ENCODE peak calls at places on chromosomes 2 and 18, in five cellular contexts. B is D721Med, H is astrocyte of the spinal cord, X is mammary epithelial cell, J is colonic mucosa. N is an unnamed sample.

GRCh38 chr2:17416891-17417391 is 101.3 kb downstream of the RAD51AP2 start:
- DNase-seq in H (peak), J (no peak), B (no peak), X (peak), N (no peak)

GRCh38 chr18:76673281-76674005 is 148.9 kb upstream of the ZNF236 start:
- DNase-seq in B (no peak), X (no peak), J (no peak), H (no peak), N (no peak)

GRCh38 chr2:45728458-45728942 is 77.0 kb downstream of the PRKCE start:
- DNase-seq in X (no peak), B (no peak), H (no peak), J (no peak), N (no peak)

GRCh38 chr2:98901291-98901690 is 34.7 kb downstream of the CRACDL start:
- DNase-seq in J (no peak), X (no peak), H (no peak), B (no peak), N (no peak)

GRCh38 chr2:121790276-121790956 is 35.0 kb downstream of the TSN start:
- DNase-seq in X (peak), B (no peak), H (peak), J (no peak), N (no peak)

GRCh38 chr2:53545159-53546055 is 222.2 kb upstream of the CHAC2 start:
- DNase-seq in J (no peak), X (peak), B (no peak), H (no peak), N (no peak)

GRCh38 chr2:109415460-109416004 is 198.2 kb downstream of the SEPTIN10 start:
- DNase-seq in J (no peak), H (no peak), X (no peak), B (no peak), N (no peak)

GRCh38 chr2:221461911-221462310 is 110.2 kb downstream of the EPHA4 start:
- DNase-seq in J (no peak), B (no peak), X (peak), H (peak), N (no peak)

GRCh38 chr2:236568068-236568921 is 1.3 kb upstream of the ACKR3 start:
- DNase-seq in J (peak), X (no peak), B (no peak), H (peak), N (peak)

GRCh38 chr2:150866431-150866830 is 379.0 kb upstream of the RND3 start:
- DNase-seq in H (no peak), J (no peak), X (no peak), B (no peak), N (no peak)

GRCh38 chr2:203951366-203951902 is 14.9 kb downstream of the ICOS start:
- DNase-seq in J (no peak), B (no peak), H (no peak), X (peak), N (no peak)

GRCh38 chr2:14752294-14752693 is 119.8 kb downstream of the LRATD1 start:
- DNase-seq in H (no peak), J (no peak), B (no peak), X (no peak), N (no peak)

GRCh38 chr2:95323347-95324155 is 26.4 kb downstream of the KCNIP3 start:
- DNase-seq in B (peak), J (peak), H (no peak), X (peak), N (no peak)

GRCh38 chr2:98634406-98635092 is 26.2 kb downstream of the UNC50 start:
- DNase-seq in X (peak), B (no peak), H (no peak), J (no peak), N (no peak)

GRCh38 chr2:134979203-134979602 is 60.6 kb downstream of the CCNT2 start:
- DNase-seq in J (no peak), B (no peak), H (no peak), X (no peak), N (no peak)

GRCh38 chr2:149601141-149601796 is 13.7 kb upstream of the MMADHC start:
- DNase-seq in X (peak), H (peak), B (no peak), J (no peak), N (no peak)

GRCh38 chr2:140797718-140798117 is 1333.1 kb downstream of the LRP1B start:
- DNase-seq in B (no peak), H (no peak), X (no peak), J (no peak), N (no peak)

GRCh38 chr2:57330447-57330846 is 716.2 kb upstream of the VRK2 start:
- DNase-seq in J (no peak), H (peak), X (peak), B (no peak), N (no peak)

GRCh38 chr2:165691615-165692014 is 102.4 kb downstream of the GALNT3 start:
- DNase-seq in X (no peak), B (no peak), J (no peak), H (peak), N (no peak)
- TF ChIP-seq CTCF in X (no peak), B (no peak), J (no peak), H (peak), N (no peak)

GRCh38 chr2:210503622-210504300 is 27.2 kb upstream of the LANCL1 start:
- DNase-seq in H (peak), X (no peak), B (no peak), J (no peak), N (no peak)

DNA sequence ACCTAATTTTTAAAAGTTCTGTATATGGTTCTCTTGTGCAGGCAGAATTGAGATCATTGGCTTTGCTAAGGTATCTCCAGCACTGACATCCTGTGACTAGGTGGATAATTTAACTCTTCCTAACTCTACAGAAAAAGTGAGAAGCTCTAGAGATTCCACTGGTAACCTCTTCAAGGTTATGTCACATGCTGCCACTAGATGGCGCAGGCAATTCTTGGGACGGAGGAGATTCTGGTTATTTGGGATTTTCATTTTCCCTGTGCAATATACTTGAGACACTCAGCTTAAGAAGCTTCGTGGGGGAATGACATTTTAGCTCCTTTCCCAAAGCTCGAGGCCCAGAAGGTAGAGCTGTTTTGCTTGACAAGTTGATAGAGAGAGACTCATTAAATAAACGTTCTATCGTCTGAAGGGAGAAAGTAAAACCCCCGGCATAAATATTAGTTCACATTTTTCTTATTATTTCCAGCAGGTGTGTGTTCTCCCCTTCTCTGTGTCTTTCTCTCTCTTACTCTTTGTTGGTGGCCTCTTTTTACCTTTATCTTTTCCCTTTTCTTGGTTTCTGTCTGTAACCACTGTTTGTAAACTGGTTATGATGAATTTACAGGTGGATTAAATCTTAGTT is 26.6 kb upstream of the LANCL1 start:
- DNase-seq in H (peak), X (peak), B (no peak), J (peak), N (peak)
- TF ChIP-seq CTCF in H (peak), X (peak), B (peak), J (peak), N (peak)

GRCh38 chr18:58580623-58581022 is 48.3 kb downstream of the ALPK2 start:
- DNase-seq in J (no peak), B (no peak), X (no peak), H (peak), N (no peak)
- TF ChIP-seq CTCF in J (no peak), B (no peak), X (peak), H (no peak), N (no peak)

DNA sequence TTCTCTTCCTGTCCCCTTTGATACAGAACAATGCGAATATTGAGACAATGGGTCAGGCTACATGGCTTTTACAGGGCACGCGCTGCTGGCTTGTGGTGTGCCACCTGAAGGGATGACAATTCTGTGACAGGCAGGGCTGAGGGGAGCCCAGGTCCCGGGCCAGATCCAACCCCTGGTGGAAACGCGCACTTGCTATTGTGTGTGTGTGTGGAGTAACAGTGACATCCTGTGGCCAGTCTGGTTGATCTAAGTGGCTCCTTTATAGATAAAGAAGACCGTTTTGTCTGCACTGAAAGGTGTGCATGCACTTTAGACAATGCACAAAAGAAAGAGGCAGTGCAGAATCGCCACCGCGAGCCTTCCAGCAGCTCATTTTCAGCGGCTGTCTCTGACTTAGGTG is 273.6 kb downstream of the HRH4 start:
- DNase-seq in B (no peak), J (no peak), H (no peak), X (peak), N (peak)
- TF ChIP-seq CTCF in B (peak), J (no peak), H (no peak), X (peak), N (no peak)

GRCh38 chr2:10832228-10832936 is 19.8 kb upstream of the PDIA6 start:
- DNase-seq in X (peak), H (peak), B (peak), J (peak), N (peak)
- TF ChIP-seq CTCF in X (peak), H (peak), B (peak), J (peak), N (peak)

DNA sequence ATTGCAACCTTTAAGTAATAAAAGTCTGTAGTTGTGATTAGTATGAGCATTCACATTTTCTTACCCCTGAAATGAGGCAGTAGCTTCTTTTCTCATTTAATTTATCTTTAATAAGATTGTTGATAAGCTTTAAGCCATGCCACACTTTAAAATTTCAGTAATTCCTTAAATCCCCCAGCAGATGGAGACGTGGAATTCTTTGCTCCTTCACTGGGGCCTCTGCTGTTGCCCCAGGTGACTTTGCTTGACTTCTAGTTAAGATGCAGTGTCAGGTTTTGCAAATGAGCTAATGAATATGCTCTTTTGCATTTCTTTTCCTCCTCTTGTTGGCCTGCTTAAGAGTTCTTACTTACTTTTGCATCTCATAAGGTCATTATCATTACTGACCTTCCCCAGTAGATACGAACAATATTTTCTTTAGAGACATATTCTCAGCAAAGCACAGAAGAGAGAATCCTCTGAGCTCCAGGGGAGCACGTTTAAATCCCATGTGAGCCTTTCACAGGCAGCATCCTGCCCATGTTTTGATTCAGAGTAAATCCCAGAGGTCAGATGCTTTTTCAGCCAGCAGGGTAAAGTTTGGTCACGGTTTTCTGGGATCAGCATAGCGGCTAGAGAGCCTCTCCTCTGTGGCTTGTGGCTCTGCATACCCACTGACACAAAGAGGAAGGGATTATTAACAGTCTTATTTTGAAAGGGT is 222.9 kb downstream of the PTPRM start:
- DNase-seq in H (peak), J (no peak), B (peak), X (peak), N (no peak)
- TF ChIP-seq CTCF in H (peak), J (peak), B (peak), X (peak), N (peak)

GRCh38 chr18:6661692-6662415 is 67.7 kb upstream of the ARHGAP28 start:
- DNase-seq in X (no peak), J (no peak), H (no peak), B (no peak), N (no peak)
- TF ChIP-seq CTCF in X (no peak), J (no peak), H (no peak), B (no peak), N (no peak)

GRCh38 chr2:66435549-66435875 is 587 bp downstream of the MEIS1 start:
- DNase-seq in B (no peak), J (no peak), X (no peak), H (peak), N (no peak)
- TF ChIP-seq CTCF in B (no peak), J (no peak), X (no peak), H (no peak), N (no peak)